ENCODE peak calls at places on chromosomes 12 and 14, in eight cellular contexts. A is NCI-H2081; O is kidney tubule cell; Y is GM10248; W is PC-3; Z is activated CD8-positive, alpha-beta memory T cell treated with anti-CD3 and anti-CD28 coated beads for 1 hour; D is right atrium auricular region; K is activated naive CD4-positive, alpha-beta T cell. H is an unnamed sample.

GRCh38 chr14:91980157-91980556 is 32.7 kb upstream of the FBLN5 start:
- DNase-seq in Z (no peak), Y (peak; percentile 43), D (no peak), W (peak; percentile 90), O (peak; percentile 94), K (no peak), A (no peak), H (no peak)

GRCh38 chr12:91677556-91677955 is 468.1 kb downstream of the BTG1 start:
- DNase-seq in W (no peak), O (no peak), Y (no peak), D (no peak), A (no peak), K (no peak), Z (no peak), H (no peak)

GRCh38 chr14:53391156-53391555 is 238.0 kb upstream of the DDHD1 start:
- DNase-seq in O (peak; percentile 40), K (no peak), Z (no peak), Y (no peak), A (no peak), W (peak; percentile 60), D (no peak), H (no peak)

GRCh38 chr12:56084958-56085543 is 5.1 kb downstream of the ERBB3 start:
- DNase-seq in Z (no peak), K (no peak), O (no peak), A (no peak), Y (no peak), W (peak; percentile 57), D (no peak), H (no peak)

GRCh38 chr12:82880442-82880901 is 193.8 kb downstream of the TMTC2 start:
- DNase-seq in O (no peak), W (no peak), Y (no peak), K (no peak), A (no peak), Z (no peak), D (no peak), H (no peak)

GRCh38 chr14:100629098-100629497 is 41.9 kb upstream of the BEGAIN start:
- DNase-seq in D (no peak), K (no peak), O (no peak), Y (no peak), Z (no peak), A (no peak), W (no peak), H (no peak)

GRCh38 chr14:62269204-62269603 is 507.0 kb downstream of the SNAPC1 start:
- DNase-seq in Z (no peak), O (no peak), D (no peak), W (no peak), Y (no peak), A (no peak), K (no peak), H (no peak)

GRCh38 chr14:53855574-53855973 is 101.1 kb downstream of the BMP4 start:
- DNase-seq in Y (no peak), A (no peak), W (peak; percentile 65), K (no peak), O (peak; percentile 10), D (no peak), Z (no peak), H (no peak)

GRCh38 chr14:37230551-37231194 is 32.9 kb downstream of the MIPOL1 start:
- DNase-seq in D (no peak), Z (no peak), K (no peak), O (peak; percentile 69), W (peak; percentile 89), A (peak; percentile 68), Y (peak; percentile 21), H (peak; percentile 97)

GRCh38 chr12:120799417-120800045 is 73.9 kb downstream of the ACADS start:
- DNase-seq in O (no peak), Y (no peak), W (no peak), D (no peak), Z (no peak), K (no peak), A (no peak), H (no peak)

GRCh38 chr12:124694250-124694649 is 126.8 kb upstream of the NCOR2 start:
- DNase-seq in O (no peak), Z (no peak), D (no peak), W (no peak), A (no peak), K (no peak), Y (no peak), H (no peak)

GRCh38 chr14:101781240-101782061 is 19.9 kb downstream of the PPP2R5C start:
- DNase-seq in O (peak; percentile 9), Y (peak; percentile 45), D (no peak), K (peak; percentile 9), Z (no peak), W (no peak), A (no peak), H (no peak)

GRCh38 chr12:32874083-32874482 is 22.5 kb downstream of the PKP2 start:
- DNase-seq in Y (no peak), A (no peak), Z (no peak), W (no peak), K (no peak), D (no peak), O (no peak), H (no peak)

GRCh38 chr12:52041695-52042123 is 9.5 kb upstream of the NR4A1 start:
- DNase-seq in Z (no peak), Y (peak; percentile 65), O (no peak), W (no peak), A (peak; percentile 82), K (peak; percentile 31), D (no peak), H (no peak)

GRCh38 chr12:114476159-114476558 is 70.2 kb upstream of the TBX5 start:
- DNase-seq in Y (no peak), D (no peak), O (peak; percentile 34), Z (no peak), W (peak; percentile 62), A (no peak), K (no peak), H (peak; percentile 30)

GRCh38 chr12:508795-509194 is 49.1 kb downstream of the B4GALNT3 start:
- DNase-seq in Z (no peak), D (no peak), W (peak; percentile 81), Y (no peak), A (no peak), K (no peak), O (peak; percentile 89), H (peak; percentile 41)

GRCh38 chr12:1691123-1692007 is 495 bp downstream of the ADIPOR2 start:
- DNase-seq in O (peak; percentile 40), D (no peak), A (peak; percentile 25), Z (peak; percentile 3), K (peak; percentile 11), Y (peak; percentile 59), W (peak; percentile 24), H (no peak)

H was measured in NCI-H2029 treated with DMSO at 0.1 percent for 48 hours.